ENCODE peak calls at places on chromosomes 11 and 22, in four cellular contexts. E is astrocyte of the cerebellum, Z is osteoblast, X is fibroblast of the aortic adventitia. B is an unnamed sample.

GRCh38 chr11:76700177-76701100 is 29.9 kb upstream of the LRRC32 start:
- DNase-seq in E (peak), Z (peak), X (peak), B (peak)

GRCh38 chr11:93652161-93652597 is 9.3 kb upstream of the CEP295 start:
- DNase-seq in E (no peak), Z (no peak), X (peak), B (peak)

GRCh38 chr11:27116684-27117083 is 76.1 kb downstream of the BBOX1 start:
- DNase-seq in E (peak), Z (no peak), X (peak), B (peak)

GRCh38 chr11:57493507-57494503 is 21.7 kb downstream of the SLC43A1 start:
- DNase-seq in E (no peak), Z (peak), X (no peak), B (peak)

GRCh38 chr11:89922195-89922660 is at the start of gene TRIM49D1:
- DNase-seq in E (no peak), Z (no peak), X (no peak), B (no peak)

GRCh38 chr11:13878077-13878476 is 84.4 kb upstream of the SPON1 start:
- DNase-seq in E (no peak), Z (no peak), X (no peak), B (no peak)

GRCh38 chr11:101912823-101913284 is 2.0 kb upstream of the CEP126 start:
- DNase-seq in E (no peak), Z (no peak), X (peak), B (no peak)

GRCh38 chr11:48062649-48063048 is 82.3 kb downstream of the PTPRJ start:
- DNase-seq in E (no peak), Z (peak), X (no peak), B (no peak)

GRCh38 chr22:24990344-24990905 is 37.9 kb downstream of the KIAA1671 start:
- DNase-seq in E (no peak), Z (peak), X (no peak), B (no peak)

GRCh38 chr11:24679686-24680318 is 182.9 kb downstream of the LUZP2 start:
- DNase-seq in E (no peak), Z (peak), X (no peak), B (no peak)

GRCh38 chr11:90250970-90251369 is 28.1 kb upstream of the CHORDC1 start:
- DNase-seq in E (no peak), Z (no peak), X (no peak), B (peak)

GRCh38 chr11:10659339-10660216 is 34.0 kb downstream of the IRAG1 start:
- DNase-seq in E (peak), Z (no peak), X (peak), B (peak)

GRCh38 chr22:19930537-19931486 is 10.8 kb upstream of the COMT start:
- DNase-seq in E (no peak), Z (peak), X (no peak), B (no peak)

GRCh38 chr11:15816270-15816871 is 540.0 kb downstream of the SOX6 start:
- DNase-seq in E (peak), Z (no peak), X (peak), B (no peak)

GRCh38 chr11:67301951-67302516 is 1.3 kb upstream of the SSH3 start:
- DNase-seq in E (no peak), Z (peak), X (no peak), B (peak)

GRCh38 chr22:37219534-37219933 is 7.3 kb upstream of the SSTR3 start:
- DNase-seq in E (no peak), Z (no peak), X (no peak), B (no peak)

GRCh38 chr22:34334893-34335292 is 414.6 kb upstream of the LARGE1 start:
- DNase-seq in E (no peak), Z (no peak), X (no peak), B (no peak)

GRCh38 chr11:14308114-14308896 is 50.7 kb downstream of the RRAS2 start:
- DNase-seq in E (peak), Z (peak), X (peak), B (peak)

GRCh38 chr11:68690671-68691401 is 6.5 kb downstream of the GAL start:
- DNase-seq in E (no peak), Z (peak), X (no peak), B (no peak)

GRCh38 chr11:44306469-44307244 is 3.3 kb downstream of the ALX4 start:
- DNase-seq in E (no peak), Z (peak), X (no peak), B (no peak)

GRCh38 chr11:70290341-70291065 is 20.0 kb downstream of the PPFIA1 start:
- DNase-seq in E (no peak), Z (no peak), X (no peak), B (no peak)

GRCh38 chr22:46967445-46968358 is 205.3 kb downstream of the TBC1D22A start:
- DNase-seq in E (peak), Z (peak), X (no peak), B (peak)

GRCh38 chr11:133678211-133678610 is 145.9 kb upstream of the OPCML start:
- DNase-seq in E (no peak), Z (no peak), X (no peak), B (no peak)

GRCh38 chr11:105000167-105000566 is 22.8 kb downstream of the CASP5 start:
- DNase-seq in E (no peak), Z (no peak), X (no peak), B (peak)

GRCh38 chr11:3995949-3996554 is 98.5 kb upstream of the RRM1 start:
- DNase-seq in E (no peak), Z (peak), X (peak), B (peak)

GRCh38 chr11:27553186-27553585 is 46.6 kb upstream of the LIN7C start:
- DNase-seq in E (no peak), Z (no peak), X (no peak), B (peak)

GRCh38 chr11:77753230-77753629 is 67.3 kb downstream of the RSF1 start:
- DNase-seq in E (no peak), Z (no peak), X (no peak), B (no peak)
- H3K4me3 ChIP-seq in E (no peak), Z (no peak), X (no peak), B (no peak)

GRCh38 chr11:86193297-86194095 is 51.1 kb upstream of the EED start:
- DNase-seq in E (peak), Z (peak), X (peak), B (peak)
- H3K4me3 ChIP-seq in E (no peak), Z (peak), X (no peak), B (peak)

GRCh38 chr22:40044870-40045834 is 50.4 kb downstream of the FAM83F start:
- DNase-seq in E (no peak), Z (peak), X (peak), B (no peak)

GRCh38 chr22:40044102-40044869 is 49.5 kb downstream of the FAM83F start:
- DNase-seq in E (peak), Z (peak), X (peak), B (peak)

GRCh38 chr22:40043086-40043485 is 48.3 kb downstream of the FAM83F start:
- DNase-seq in E (no peak), Z (peak), X (peak), B (peak)

GRCh38 chr22:40043793-40044101 is 49.0 kb downstream of the FAM83F start:
- DNase-seq in E (no peak), Z (no peak), X (no peak), B (no peak)

GRCh38 chr22:40046126-40046525 is 51.4 kb downstream of the FAM83F start:
- DNase-seq in E (no peak), Z (no peak), X (no peak), B (no peak)
- H3K4me3 ChIP-seq in E (no peak), Z (no peak), X (peak), B (peak)

DNA sequence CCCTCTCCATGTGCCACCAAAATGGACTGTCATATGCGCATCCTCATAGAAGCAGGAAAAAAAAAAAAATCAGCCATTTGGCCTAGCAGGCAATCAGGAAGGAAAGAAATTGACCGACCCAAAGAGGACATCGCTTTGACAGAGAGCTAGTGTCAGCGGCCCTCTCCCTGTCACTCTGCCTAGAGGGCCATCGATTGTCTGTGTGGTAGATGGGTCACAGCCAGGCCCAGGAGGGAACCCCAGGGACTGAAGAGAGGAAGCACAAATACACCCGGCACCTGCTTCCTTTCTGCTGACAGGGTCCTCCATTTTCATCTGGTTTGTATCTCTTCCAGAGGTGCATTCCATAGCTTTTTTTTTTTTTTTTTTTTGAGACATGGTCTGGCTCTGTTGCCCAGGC is 21.8 kb downstream of the VPS37C start:
- DNase-seq in E (no peak), Z (peak), X (peak), B (no peak)
- H3K4me3 ChIP-seq in E (no peak), Z (peak), X (no peak), B (no peak)

GRCh38 chr22:45804319-45804985 is 132.8 kb downstream of the ATXN10 start:
- DNase-seq in E (no peak), Z (no peak), X (peak), B (no peak)
- H3K4me3 ChIP-seq in E (no peak), Z (no peak), X (no peak), B (no peak)

GRCh38 chr11:115303929-115304328 is 200.3 kb downstream of the CADM1 start:
- DNase-seq in E (no peak), Z (no peak), X (no peak), B (no peak)

GRCh38 chr11:115304774-115305472 is 199.3 kb downstream of the CADM1 start:
- DNase-seq in E (no peak), Z (no peak), X (no peak), B (no peak)

GRCh38 chr11:115306703-115307102 is 197.5 kb downstream of the CADM1 start:
- DNase-seq in E (no peak), Z (no peak), X (no peak), B (no peak)

GRCh38 chr11:115301029-115301428 is 203.2 kb downstream of the CADM1 start:
- DNase-seq in E (no peak), Z (no peak), X (no peak), B (no peak)

DNA sequence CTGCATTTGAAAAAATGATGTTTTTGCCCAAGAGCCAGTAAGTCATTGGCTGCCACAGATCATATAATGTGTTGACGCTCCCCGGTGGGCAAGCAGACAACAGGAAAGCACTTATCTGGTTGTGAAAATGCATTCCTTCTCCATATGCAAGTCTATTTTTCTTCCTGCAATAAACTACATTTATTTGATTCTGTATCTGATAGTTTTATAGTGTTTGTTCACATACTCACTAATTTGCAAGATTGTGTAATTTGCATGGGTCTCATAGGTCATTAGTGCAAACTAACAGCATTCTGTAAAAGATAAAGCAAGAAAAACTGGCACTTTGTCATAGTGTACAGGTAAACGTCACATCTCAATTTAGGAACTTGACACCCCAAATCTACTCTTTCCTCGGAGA is 200.9 kb downstream of the CADM1 start:
- DNase-seq in E (no peak), Z (no peak), X (no peak), B (no peak)
- H3K4me3 ChIP-seq in E (no peak), Z (no peak), X (no peak), B (no peak)

DNA sequence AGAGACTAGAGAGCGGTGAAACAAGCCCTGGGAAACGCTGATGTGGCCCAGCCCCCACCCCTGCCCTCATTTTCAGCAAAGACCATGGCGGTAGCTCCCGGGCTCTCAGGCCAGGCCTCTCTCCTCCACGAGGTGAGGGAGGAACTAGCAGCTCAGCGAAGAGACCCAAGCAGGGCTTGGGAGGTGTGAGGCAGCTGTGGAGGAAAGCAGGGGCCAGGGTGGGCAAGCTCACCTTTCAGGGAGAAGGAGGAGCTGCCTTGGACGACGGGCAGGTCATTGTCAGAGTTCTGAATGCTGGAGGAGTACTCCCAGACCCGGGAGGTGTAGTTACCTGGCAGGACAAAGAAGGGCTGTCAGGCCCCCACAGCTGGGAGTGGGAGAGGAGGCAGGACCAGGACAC is 19.9 kb downstream of the TRIM29 start:
- DNase-seq in E (no peak), Z (peak), X (no peak), B (no peak)
- H3K4me3 ChIP-seq in E (no peak), Z (no peak), X (no peak), B (no peak)

GRCh38 chr11:119340335-119341221 is at the start of gene C1QTNF5:
- DNase-seq in E (peak), Z (peak), X (peak), B (no peak)
- H3K4me3 ChIP-seq in E (peak), Z (peak), X (peak), B (peak)